ENCODE peak calls at places on chromosomes 11 and 22, in six cellular contexts. G is GM12878, R is K562, B is GM12891, Z is H1, C is HepG2. Q is an unnamed sample.

GRCh38 chr22:35961480-35961902 is 67.1 kb downstream of the RBFOX2 start:
- DNase-seq in G (no peak), R (no peak), B (no peak), Z (peak), C (no peak), Q (no peak)

GRCh38 chr11:116082256-116082655 is 578.0 kb upstream of the CADM1 start:
- DNase-seq in G (no peak), R (no peak), B (no peak), Z (no peak), C (no peak), Q (no peak)

GRCh38 chr22:25448435-25449051 is 115.9 kb upstream of the GRK3 start:
- DNase-seq in G (no peak), R (peak), B (no peak), Z (no peak), C (no peak), Q (no peak)

GRCh38 chr11:72816404-72816990 is 2.3 kb downstream of the ATG16L2 start:
- DNase-seq in G (no peak), R (no peak), B (no peak), Z (no peak), C (no peak), Q (no peak)

GRCh38 chr11:8205566-8205965 is 36.7 kb upstream of the RIC3 start:
- DNase-seq in G (no peak), R (no peak), B (no peak), Z (peak), C (no peak), Q (no peak)

GRCh38 chr11:134157451-134157850 is 66.3 kb downstream of the NCAPD3 start:
- DNase-seq in G (no peak), R (no peak), B (no peak), Z (no peak), C (no peak), Q (no peak)

GRCh38 chr11:108788565-108789199 is 123.8 kb downstream of the DDX10 start:
- DNase-seq in G (no peak), R (no peak), B (no peak), Z (peak), C (peak), Q (no peak)

GRCh38 chr11:16286095-16286494 is 70.3 kb downstream of the SOX6 start:
- DNase-seq in G (no peak), R (no peak), B (no peak), Z (no peak), C (no peak), Q (no peak)

GRCh38 chr11:109123811-109124787 is 297.9 kb upstream of the C11orf87 start:
- DNase-seq in G (no peak), R (no peak), B (no peak), Z (no peak), C (no peak), Q (no peak)

GRCh38 chr11:28346721-28347120 is 238.5 kb downstream of the METTL15 start:
- DNase-seq in G (no peak), R (no peak), B (no peak), Z (no peak), C (no peak), Q (no peak)

GRCh38 chr11:115606223-115607220 is 102.3 kb upstream of the CADM1 start:
- DNase-seq in G (no peak), R (no peak), B (no peak), Z (no peak), C (no peak), Q (no peak)

GRCh38 chr11:3231550-3231850 is 717 bp downstream of the MRGPRE start:
- DNase-seq in G (no peak), R (no peak), B (no peak), Z (no peak), C (no peak), Q (no peak)

GRCh38 chr11:131614514-131615085 is 244.2 kb downstream of the NTM start:
- DNase-seq in G (no peak), R (no peak), B (no peak), Z (no peak), C (no peak), Q (no peak)

GRCh38 chr11:11036185-11037161 is 178.6 kb upstream of the ZBED5 start:
- DNase-seq in G (no peak), R (peak), B (peak), Z (no peak), C (peak), Q (peak)

GRCh38 chr11:60932605-60933346 is 8.5 kb downstream of the TMEM132A start:
- DNase-seq in G (no peak), R (no peak), B (no peak), Z (no peak), C (no peak), Q (no peak)

GRCh38 chr11:17805043-17805442 is 70.5 kb downstream of the KCNC1 start:
- DNase-seq in G (no peak), R (no peak), B (no peak), Z (no peak), C (no peak), Q (no peak)

GRCh38 chr22:38305481-38306448 is 11.5 kb downstream of the CSNK1E start:
- DNase-seq in G (peak), R (no peak), B (no peak), Z (no peak), C (no peak), Q (peak)

GRCh38 chr11:93817426-93818348 is 32.7 kb downstream of the VSTM5 start:
- DNase-seq in G (no peak), R (no peak), B (no peak), Z (no peak), C (no peak), Q (no peak)

GRCh38 chr22:42069801-42070516 is 653 bp downstream of the NAGA start:
- DNase-seq in G (no peak), R (no peak), B (peak), Z (no peak), C (no peak), Q (peak)

GRCh38 chr11:14300661-14301304 is 58.2 kb downstream of the RRAS2 start:
- DNase-seq in G (no peak), R (peak), B (no peak), Z (no peak), C (peak), Q (no peak)

GRCh38 chr11:132802932-132803331 is 729.4 kb downstream of the OPCML start:
- DNase-seq in G (no peak), R (no peak), B (no peak), Z (no peak), C (no peak), Q (no peak)

GRCh38 chr11:952406-953385 is 27.0 kb downstream of the AP2A2 start:
- DNase-seq in G (no peak), R (no peak), B (no peak), Z (no peak), C (peak), Q (no peak)

GRCh38 chr22:45329536-45329936 is 19.8 kb downstream of the FAM118A start:
- DNase-seq in G (no peak), R (no peak), B (no peak), Z (no peak), C (no peak), Q (no peak)

GRCh38 chr11:94574193-94574961 is 7.2 kb downstream of the PIWIL4 start:
- DNase-seq in G (no peak), R (no peak), B (no peak), Z (no peak), C (no peak), Q (no peak)

GRCh38 chr22:47618180-47618579 is 855.7 kb downstream of the TBC1D22A start:
- DNase-seq in G (no peak), R (no peak), B (no peak), Z (no peak), C (no peak), Q (no peak)

GRCh38 chr22:26768986-26769385 is 111.6 kb downstream of the MIAT start:
- DNase-seq in G (no peak), R (no peak), B (no peak), Z (no peak), C (no peak), Q (no peak)

GRCh38 chr11:34234086-34234740 is 123.6 kb downstream of the ABTB2 start:
- DNase-seq in G (peak), R (peak), B (peak), Z (peak), C (no peak), Q (no peak)

GRCh38 chr22:20956258-20957117 is 10.6 kb upstream of the AIFM3 start:
- DNase-seq in G (no peak), R (no peak), B (no peak), Z (peak), C (peak), Q (no peak)

GRCh38 chr11:10506013-10506370 is 35.0 kb downstream of the RNF141 start:
- DNase-seq in G (no peak), R (no peak), B (no peak), Z (no peak), C (no peak), Q (no peak)

GRCh38 chr22:50326959-50327710 is at the start of gene DENND6B:
- DNase-seq in G (no peak), R (peak), B (peak), Z (peak), C (peak), Q (peak)

GRCh38 chr22:27885977-27886842 is 32.8 kb downstream of the PITPNB start:
- DNase-seq in G (no peak), R (peak), B (no peak), Z (peak), C (peak), Q (peak)

GRCh38 chr22:19524170-19525115 is at the start of gene CLDN5:
- DNase-seq in G (no peak), R (peak), B (peak), Z (peak), C (no peak), Q (no peak)

GRCh38 chr11:64444838-64445441 is 86.0 kb downstream of the RPS6KA4 start:
- DNase-seq in G (no peak), R (peak), B (no peak), Z (no peak), C (no peak), Q (no peak)

GRCh38 chr11:110345756-110346155 is 49.3 kb upstream of the RDX start:
- DNase-seq in G (peak), R (no peak), B (no peak), Z (no peak), C (peak), Q (no peak)

GRCh38 chr22:44286673-44287072 is 26.1 kb downstream of the SHISAL1 start:
- DNase-seq in G (no peak), R (no peak), B (no peak), Z (no peak), C (no peak), Q (no peak)

GRCh38 chr22:48180631-48181030 is 1418.2 kb downstream of the TBC1D22A start:
- DNase-seq in G (no peak), R (no peak), B (no peak), Z (no peak), C (no peak), Q (no peak)

GRCh38 chr11:113904379-113905101 is at the start of gene HTR3B:
- DNase-seq in G (no peak), R (no peak), B (no peak), Z (no peak), C (no peak), Q (no peak)

GRCh38 chr22:17083811-17084540 is 824 bp upstream of the IL17RA start:
- DNase-seq in G (no peak), R (no peak), B (no peak), Z (no peak), C (no peak), Q (no peak)
- TF ChIP-seq TAF1 in G (no peak), R (no peak), B (no peak), Z (no peak), C (no peak), Q (no peak)

GRCh38 chr11:12066056-12066798 is 44.2 kb upstream of the MICAL2 start:
- DNase-seq in G (no peak), R (no peak), B (no peak), Z (peak), C (peak), Q (no peak)

GRCh38 chr11:12064136-12064953 is 46.0 kb upstream of the MICAL2 start:
- DNase-seq in G (no peak), R (no peak), B (no peak), Z (no peak), C (no peak), Q (no peak)

GRCh38 chr11:12064954-12065280 is 45.5 kb upstream of the MICAL2 start:
- DNase-seq in G (no peak), R (no peak), B (no peak), Z (no peak), C (no peak), Q (no peak)

GRCh38 chr11:12069053-12069676 is 41.2 kb upstream of the MICAL2 start:
- DNase-seq in G (no peak), R (peak), B (no peak), Z (peak), C (peak), Q (no peak)

GRCh38 chr11:12066799-12067508 is 43.4 kb upstream of the MICAL2 start:
- DNase-seq in G (no peak), R (no peak), B (no peak), Z (no peak), C (peak), Q (no peak)
- TF ChIP-seq POLR2A in G (no peak), R (no peak), B (no peak), Z (no peak), C (no peak), Q (no peak)

GRCh38 chr22:23539135-23539838 is 40.8 kb downstream of the IGLL1 start:
- DNase-seq in G (peak), R (peak), B (peak), Z (peak), C (peak), Q (no peak)
- TF ChIP-seq POLR2AphosphoS5 in G (no peak), R (no peak), B (no peak), Z (no peak), C (no peak), Q (no peak)

GRCh38 chr11:128775513-128775912 is 81.6 kb downstream of the FLI1 start:
- DNase-seq in G (no peak), R (no peak), B (no peak), Z (no peak), C (no peak), Q (no peak)
- TF ChIP-seq TAF1 in G (no peak), R (no peak), B (no peak), Z (no peak), C (no peak), Q (no peak)

GRCh38 chr11:130407978-130408377 is 20.4 kb downstream of the ADAMTS8 start:
- DNase-seq in G (no peak), R (no peak), B (no peak), Z (no peak), C (no peak), Q (no peak)
- TF ChIP-seq POLR2A in G (no peak), R (no peak), B (no peak), Z (no peak), C (no peak), Q (no peak)

Q was measured in GM12892.